ENCODE peak calls at places on chromosomes 2 and 18, in ten cellular contexts. G is Peyer's patch; K is pancreas; Y is mammary epithelial cell; T is OCI-LY7; R is AG09309; X is astrocyte of the cerebellum; Z is brain microvascular endothelial cell; E is CD4-positive, alpha-beta T cell; A is choroid plexus epithelial cell. H is an unnamed sample.

GRCh38 chr2:227325824-227326195 is 759 bp downstream of the MFF start:
- DNase-seq in E (no peak), T (peak), Y (peak), Z (peak), X (peak), G (peak), K (peak), A (peak), R (no peak), H (peak)

GRCh38 chr2:203783496-203784203 is 77.2 kb downstream of the CD28 start:
- DNase-seq in G (no peak), E (no peak), X (peak), Y (no peak), R (peak), A (peak), T (no peak), Z (peak), K (no peak), H (peak)

GRCh38 chr2:211408485-211408884 is 852.1 kb downstream of the CPS1 start:
- DNase-seq in E (no peak), R (no peak), Z (peak), G (no peak), Y (peak), T (no peak), X (no peak), K (no peak), A (peak), H (no peak)

GRCh38 chr2:198106621-198107020 is 302.2 kb downstream of the PLCL1 start:
- DNase-seq in Y (no peak), G (no peak), Z (no peak), K (no peak), E (no peak), X (no peak), R (no peak), T (no peak), A (no peak), H (no peak)

GRCh38 chr18:35191252-35192025 is 49.4 kb upstream of the ZNF397 start:
- DNase-seq in Z (no peak), X (no peak), R (no peak), T (no peak), Y (no peak), G (no peak), A (no peak), E (no peak), K (no peak), H (no peak)

GRCh38 chr2:11239718-11240462 is 84.6 kb downstream of the SLC66A3 start:
- DNase-seq in X (no peak), R (no peak), K (no peak), G (no peak), Y (peak), T (no peak), Z (peak), E (no peak), A (no peak), H (peak)

GRCh38 chr2:104702451-104702850 is 151.5 kb upstream of the POU3F3 start:
- DNase-seq in T (no peak), G (no peak), Z (no peak), Y (no peak), X (no peak), R (no peak), K (no peak), A (no peak), E (no peak), H (no peak)

GRCh38 chr2:26251893-26252292 is 7.2 kb downstream of the HADHB start:
- DNase-seq in Z (no peak), X (no peak), G (no peak), R (no peak), K (no peak), A (peak), E (no peak), Y (no peak), T (no peak), H (no peak)

GRCh38 chr18:8705941-8706544 is 687 bp downstream of the MTCL1 start:
- DNase-seq in Y (peak), R (no peak), X (no peak), Z (no peak), E (peak), T (peak), K (peak), A (no peak), G (no peak), H (no peak)

GRCh38 chr2:105329197-105329554 is 359 bp downstream of the TGFBRAP1 start:
- DNase-seq in K (peak), Z (no peak), E (no peak), Y (no peak), R (no peak), T (peak), X (no peak), G (peak), A (no peak), H (no peak)

GRCh38 chr2:48266698-48267097 is 263.3 kb upstream of the STON1 start:
- DNase-seq in T (no peak), Y (no peak), X (no peak), Z (no peak), A (no peak), G (no peak), K (no peak), E (no peak), R (no peak), H (no peak)

GRCh38 chr18:69002233-69002632 is 204.4 kb downstream of the CCDC102B start:
- DNase-seq in T (no peak), A (no peak), X (no peak), Z (no peak), E (no peak), K (no peak), G (no peak), R (no peak), Y (no peak), H (no peak)

GRCh38 chr2:135709992-135710391 is 31.7 kb upstream of the UBXN4 start:
- DNase-seq in E (peak), A (peak), T (peak), K (no peak), Z (peak), G (peak), R (no peak), X (peak), Y (peak), H (peak)

GRCh38 chr2:162058973-162059668 is 14.9 kb downstream of the DPP4 start:
- DNase-seq in E (no peak), G (no peak), T (no peak), A (peak), Z (no peak), R (no peak), Y (no peak), X (no peak), K (no peak), H (no peak)

GRCh38 chr2:172282944-172283343 is 144.4 kb upstream of the ITGA6 start:
- DNase-seq in E (no peak), R (peak), G (no peak), K (no peak), X (peak), Y (peak), Z (peak), T (no peak), A (peak), H (peak)

GRCh38 chr18:76495435-76496199 is 575 bp upstream of the ZNF516 start:
- DNase-seq in A (peak), K (peak), Y (peak), G (no peak), R (no peak), E (no peak), Z (peak), X (no peak), T (peak), H (peak)

GRCh38 chr2:172049721-172050120 is 35.6 kb upstream of the DLX1 start:
- DNase-seq in A (no peak), Z (no peak), X (no peak), K (no peak), Y (no peak), R (no peak), T (no peak), G (no peak), E (no peak), H (no peak)

GRCh38 chr2:117232305-117232704 is 582.2 kb upstream of the DDX18 start:
- DNase-seq in Y (no peak), X (no peak), A (no peak), G (no peak), R (no peak), Z (no peak), T (no peak), E (no peak), K (no peak), H (no peak)

GRCh38 chr2:237968048-237968862 is 1.4 kb downstream of the UBE2F start:
- DNase-seq in Y (peak), Z (peak), G (peak), R (peak), K (no peak), T (peak), A (peak), E (no peak), X (no peak), H (peak)

GRCh38 chr2:231482806-231483391 is 18.6 kb upstream of the NCL start:
- DNase-seq in Z (peak), E (peak), Y (peak), X (no peak), R (peak), A (peak), G (peak), T (peak), K (peak), H (peak)

GRCh38 chr2:224347181-224348051 is 54.5 kb downstream of the FAM124B start:
- DNase-seq in T (no peak), K (no peak), E (no peak), X (no peak), R (no peak), Y (no peak), A (no peak), Z (no peak), G (no peak), H (peak)

GRCh38 chr18:44859751-44860458 is 179.2 kb downstream of the SETBP1 start:
- DNase-seq in Z (no peak), A (no peak), G (no peak), E (no peak), Y (no peak), T (no peak), X (no peak), R (no peak), K (no peak), H (no peak)

GRCh38 chr2:157307021-157307420 is 18.6 kb downstream of the ERMN start:
- DNase-seq in K (no peak), Y (no peak), G (no peak), X (no peak), Z (no peak), A (no peak), T (peak), R (no peak), E (no peak), H (peak)

GRCh38 chr2:145561152-145561551 is 1041.2 kb upstream of the ZEB2 start:
- DNase-seq in T (no peak), Y (no peak), X (no peak), Z (no peak), K (no peak), R (no peak), G (no peak), A (no peak), E (no peak), H (no peak)

GRCh38 chr18:37266290-37266689 is 299.3 kb downstream of the CELF4 start:
- DNase-seq in Z (no peak), K (peak), E (no peak), A (no peak), G (no peak), X (no peak), T (no peak), Y (no peak), R (no peak), H (no peak)
- TF ChIP-seq CTCF in Z (peak), K (no peak), E (no peak), A (no peak), G (no peak), X (no peak), T (no peak), Y (no peak), R (peak), H (peak)

GRCh38 chr2:19851116-19851515 is 50.7 kb downstream of the TTC32 start:
- DNase-seq in X (no peak), Z (no peak), Y (peak), K (no peak), G (no peak), E (no peak), A (no peak), T (no peak), R (no peak), H (no peak)
- TF ChIP-seq CTCF in X (peak), Z (peak), Y (peak), K (no peak), G (no peak), E (no peak), A (peak), T (no peak), R (peak), H (peak)

GRCh38 chr2:115161531-115162453 is 719.4 kb downstream of the DPP10 start:
- DNase-seq in R (no peak), Z (no peak), K (peak), A (no peak), Y (no peak), E (no peak), X (no peak), G (no peak), T (no peak), H (no peak)

GRCh38 chr2:115160523-115161521 is 718.4 kb downstream of the DPP10 start:
- DNase-seq in R (no peak), Z (no peak), K (peak), X (no peak), T (no peak), E (no peak), G (no peak), Y (no peak), A (no peak), H (no peak)

GRCh38 chr2:115162454-115163293 is 720.2 kb downstream of the DPP10 start:
- DNase-seq in K (peak), G (no peak), E (no peak), X (no peak), R (no peak), Z (no peak), T (no peak), A (no peak), Y (no peak), H (no peak)

GRCh38 chr2:115165529-115166109 is 723.2 kb downstream of the DPP10 start:
- DNase-seq in E (no peak), T (peak), K (no peak), R (no peak), X (peak), Z (peak), A (peak), G (no peak), Y (peak), H (peak)

GRCh38 chr2:115163572-115163971 is 721.1 kb downstream of the DPP10 start:
- DNase-seq in A (no peak), G (no peak), Z (no peak), T (no peak), X (no peak), K (no peak), E (no peak), R (no peak), Y (no peak), H (no peak)
- TF ChIP-seq CTCF in A (no peak), G (no peak), Z (no peak), T (no peak), X (no peak), K (no peak), E (no peak), R (no peak), Y (no peak), H (no peak)

GRCh38 chr2:100919316-100919715 is 82.8 kb upstream of the RPL31 start:
- DNase-seq in A (no peak), Y (no peak), K (no peak), Z (no peak), X (no peak), T (peak), R (no peak), E (no peak), G (no peak), H (no peak)
- TF ChIP-seq CTCF in A (peak), Y (peak), K (no peak), Z (peak), X (peak), T (peak), R (peak), E (peak), G (no peak), H (peak)

GRCh38 chr2:191839918-191840804 is 6.7 kb downstream of the CAVIN2 start:
- DNase-seq in G (no peak), T (no peak), R (no peak), Z (no peak), Y (no peak), X (no peak), E (no peak), A (no peak), K (no peak), H (no peak)
- TF ChIP-seq CTCF in G (no peak), T (no peak), R (no peak), Z (no peak), Y (peak), X (no peak), E (no peak), A (peak), K (no peak), H (no peak)

H was measured in HFFc6.